ENCODE peak calls at places on chromosomes 3 and 15, in four cellular contexts. One of them, this sample, is unnamed.

GRCh38 chr15:88649753-88650551 is 11.1 kb downstream of the ISG20 start:
- DNase-seq in OCI-LY7: no peak
- DNase-seq in activated CD8-positive, alpha-beta memory T cell treated with anti-CD3 and anti-CD28 coated beads for 48 hours: no peak
- DNase-seq in NCI-H446 treated with DMSO at 0.1 percent for 48 hours: no peak
- DNase-seq in this sample: no peak

GRCh38 chr3:139758654-139759291 is 81.0 kb upstream of the NMNAT3 start:
- DNase-seq in OCI-LY7: no peak
- DNase-seq in activated CD8-positive, alpha-beta memory T cell treated with anti-CD3 and anti-CD28 coated beads for 48 hours: no peak
- DNase-seq in NCI-H446 treated with DMSO at 0.1 percent for 48 hours: no peak
- DNase-seq in this sample: no peak

GRCh38 chr15:78540955-78541743 is 905 bp downstream of the PSMA4 start:
- DNase-seq in OCI-LY7: peak
- DNase-seq in activated CD8-positive, alpha-beta memory T cell treated with anti-CD3 and anti-CD28 coated beads for 48 hours: no peak
- DNase-seq in NCI-H446 treated with DMSO at 0.1 percent for 48 hours: no peak
- DNase-seq in this sample: no peak

GRCh38 chr3:70433091-70433490 is 120.7 kb upstream of the MDFIC2 start:
- DNase-seq in OCI-LY7: no peak
- DNase-seq in activated CD8-positive, alpha-beta memory T cell treated with anti-CD3 and anti-CD28 coated beads for 48 hours: no peak
- DNase-seq in NCI-H446 treated with DMSO at 0.1 percent for 48 hours: no peak
- DNase-seq in this sample: no peak

GRCh38 chr3:65902304-65902793 is 136.4 kb downstream of the MAGI1 start:
- DNase-seq in OCI-LY7: no peak
- DNase-seq in activated CD8-positive, alpha-beta memory T cell treated with anti-CD3 and anti-CD28 coated beads for 48 hours: no peak
- DNase-seq in NCI-H446 treated with DMSO at 0.1 percent for 48 hours: no peak
- DNase-seq in this sample: peak

GRCh38 chr15:100291106-100291505 is 50.7 kb downstream of the ADAMTS17 start:
- DNase-seq in OCI-LY7: no peak
- DNase-seq in activated CD8-positive, alpha-beta memory T cell treated with anti-CD3 and anti-CD28 coated beads for 48 hours: no peak
- DNase-seq in NCI-H446 treated with DMSO at 0.1 percent for 48 hours: no peak
- DNase-seq in this sample: no peak

GRCh38 chr3:175426805-175427204 is 567.7 kb downstream of the NAALADL2 start:
- DNase-seq in OCI-LY7: no peak
- DNase-seq in activated CD8-positive, alpha-beta memory T cell treated with anti-CD3 and anti-CD28 coated beads for 48 hours: no peak
- DNase-seq in NCI-H446 treated with DMSO at 0.1 percent for 48 hours: no peak
- DNase-seq in this sample: no peak

GRCh38 chr3:155853214-155854146 is 747 bp downstream of the SLC33A1 start:
- DNase-seq in OCI-LY7: peak
- DNase-seq in activated CD8-positive, alpha-beta memory T cell treated with anti-CD3 and anti-CD28 coated beads for 48 hours: no peak
- DNase-seq in NCI-H446 treated with DMSO at 0.1 percent for 48 hours: no peak
- DNase-seq in this sample: no peak

GRCh38 chr3:58692484-58692883 is 25.9 kb upstream of the FAM3D start:
- DNase-seq in OCI-LY7: no peak
- DNase-seq in activated CD8-positive, alpha-beta memory T cell treated with anti-CD3 and anti-CD28 coated beads for 48 hours: no peak
- DNase-seq in NCI-H446 treated with DMSO at 0.1 percent for 48 hours: no peak
- DNase-seq in this sample: no peak

GRCh38 chr15:98658831-98659699 is 10.7 kb downstream of the IGF1R start:
- DNase-seq in OCI-LY7: peak
- DNase-seq in activated CD8-positive, alpha-beta memory T cell treated with anti-CD3 and anti-CD28 coated beads for 48 hours: no peak
- DNase-seq in NCI-H446 treated with DMSO at 0.1 percent for 48 hours: no peak
- DNase-seq in this sample: peak

This sample was measured in H1.